ENCODE peak calls at places on chromosome 4, in nine cellular contexts. One of them, this sample, is unnamed.

GRCh38 chr4:1793496-1793840 is 375 bp downstream of the FGFR3 start:
- DNase-seq in epithelial cell of esophagus: peak; percentile 56
- DNase-seq in neural crest cell: no peak
- DNase-seq in NCI-H226: peak; percentile 5
- DNase-seq in globus pallidus: no peak
- DNase-seq in stimulated activated naive B cell treated with anti-CD40 and anti-IgM and Interleukin-4, amounts not matched to agents 10 μg/mL and 1 μg/mL and 100 μg/mL, for 72 hours: no peak
- DNase-seq in SK-N-SH: peak; percentile 83
- DNase-seq in stimulated activated CD4-positive, alpha-beta T cell treated with anti-CD3 and anti-CD28 coated beads, Interleukin-12 subunit alpha, Interleukin-12 subunit beta, amount 100 ng/mL, for 4 hours: peak; percentile 42
- DNase-seq in AG08395: peak; percentile 52
- DNase-seq in this sample: peak; percentile 32

GRCh38 chr4:14180983-14181601 is 553.6 kb upstream of the BOD1L1 start:
- DNase-seq in epithelial cell of esophagus: peak; percentile 13
- DNase-seq in stimulated activated CD4-positive, alpha-beta T cell treated with anti-CD3 and anti-CD28 coated beads, Interleukin-12 subunit alpha, Interleukin-12 subunit beta, amount 100 ng/mL, for 4 hours: no peak
- DNase-seq in AG08395: no peak
- DNase-seq in SK-N-SH: no peak
- DNase-seq in stimulated activated naive B cell treated with anti-CD40 and anti-IgM and Interleukin-4, amounts not matched to agents 10 μg/mL and 1 μg/mL and 100 μg/mL, for 72 hours: no peak
- DNase-seq in NCI-H226: no peak
- DNase-seq in globus pallidus: no peak
- DNase-seq in neural crest cell: no peak
- DNase-seq in this sample: no peak

GRCh38 chr4:20454440-20455037 is 202.8 kb downstream of the SLIT2 start:
- DNase-seq in AG08395: no peak
- DNase-seq in globus pallidus: no peak
- DNase-seq in SK-N-SH: no peak
- DNase-seq in stimulated activated CD4-positive, alpha-beta T cell treated with anti-CD3 and anti-CD28 coated beads, Interleukin-12 subunit alpha, Interleukin-12 subunit beta, amount 100 ng/mL, for 4 hours: no peak
- DNase-seq in epithelial cell of esophagus: no peak
- DNase-seq in NCI-H226: no peak
- DNase-seq in stimulated activated naive B cell treated with anti-CD40 and anti-IgM and Interleukin-4, amounts not matched to agents 10 μg/mL and 1 μg/mL and 100 μg/mL, for 72 hours: no peak
- DNase-seq in neural crest cell: no peak
- DNase-seq in this sample: no peak

GRCh38 chr4:152778656-152779512 is 646 bp downstream of the TIGD4 start:
- DNase-seq in globus pallidus: peak; percentile 49
- DNase-seq in stimulated activated naive B cell treated with anti-CD40 and anti-IgM and Interleukin-4, amounts not matched to agents 10 μg/mL and 1 μg/mL and 100 μg/mL, for 72 hours: peak; percentile 13
- DNase-seq in SK-N-SH: peak; percentile 43
- DNase-seq in AG08395: peak; percentile 14
- DNase-seq in epithelial cell of esophagus: peak; percentile 21
- DNase-seq in neural crest cell: peak; percentile 29
- DNase-seq in stimulated activated CD4-positive, alpha-beta T cell treated with anti-CD3 and anti-CD28 coated beads, Interleukin-12 subunit alpha, Interleukin-12 subunit beta, amount 100 ng/mL, for 4 hours: peak; percentile 6
- DNase-seq in NCI-H226: no peak
- DNase-seq in this sample: no peak

GRCh38 chr4:96035727-96036126 is 195.8 kb downstream of the PDHA2 start:
- DNase-seq in stimulated activated naive B cell treated with anti-CD40 and anti-IgM and Interleukin-4, amounts not matched to agents 10 μg/mL and 1 μg/mL and 100 μg/mL, for 72 hours: no peak
- DNase-seq in SK-N-SH: no peak
- DNase-seq in epithelial cell of esophagus: peak; percentile 69
- DNase-seq in neural crest cell: no peak
- DNase-seq in NCI-H226: no peak
- DNase-seq in AG08395: no peak
- DNase-seq in globus pallidus: peak; percentile 79
- DNase-seq in stimulated activated CD4-positive, alpha-beta T cell treated with anti-CD3 and anti-CD28 coated beads, Interleukin-12 subunit alpha, Interleukin-12 subunit beta, amount 100 ng/mL, for 4 hours: no peak
- DNase-seq in this sample: no peak

GRCh38 chr4:108881190-108881589 is 118.3 kb upstream of the ETNPPL start:
- DNase-seq in AG08395: peak; percentile 30
- DNase-seq in neural crest cell: no peak
- DNase-seq in globus pallidus: no peak
- DNase-seq in stimulated activated CD4-positive, alpha-beta T cell treated with anti-CD3 and anti-CD28 coated beads, Interleukin-12 subunit alpha, Interleukin-12 subunit beta, amount 100 ng/mL, for 4 hours: no peak
- DNase-seq in SK-N-SH: no peak
- DNase-seq in stimulated activated naive B cell treated with anti-CD40 and anti-IgM and Interleukin-4, amounts not matched to agents 10 μg/mL and 1 μg/mL and 100 μg/mL, for 72 hours: no peak
- DNase-seq in epithelial cell of esophagus: peak; percentile 72
- DNase-seq in NCI-H226: peak; percentile 90
- DNase-seq in this sample: no peak

GRCh38 chr4:8092282-8092681 is 66.3 kb downstream of the ABLIM2 start:
- DNase-seq in AG08395: no peak
- DNase-seq in epithelial cell of esophagus: no peak
- DNase-seq in globus pallidus: no peak
- DNase-seq in neural crest cell: no peak
- DNase-seq in stimulated activated CD4-positive, alpha-beta T cell treated with anti-CD3 and anti-CD28 coated beads, Interleukin-12 subunit alpha, Interleukin-12 subunit beta, amount 100 ng/mL, for 4 hours: no peak
- DNase-seq in SK-N-SH: no peak
- DNase-seq in stimulated activated naive B cell treated with anti-CD40 and anti-IgM and Interleukin-4, amounts not matched to agents 10 μg/mL and 1 μg/mL and 100 μg/mL, for 72 hours: no peak
- DNase-seq in NCI-H226: no peak
- DNase-seq in this sample: no peak

GRCh38 chr4:58553679-58554078 is 1443.5 kb upstream of the IGFBP7 start:
- DNase-seq in stimulated activated naive B cell treated with anti-CD40 and anti-IgM and Interleukin-4, amounts not matched to agents 10 μg/mL and 1 μg/mL and 100 μg/mL, for 72 hours: no peak
- DNase-seq in stimulated activated CD4-positive, alpha-beta T cell treated with anti-CD3 and anti-CD28 coated beads, Interleukin-12 subunit alpha, Interleukin-12 subunit beta, amount 100 ng/mL, for 4 hours: no peak
- DNase-seq in neural crest cell: no peak
- DNase-seq in globus pallidus: no peak
- DNase-seq in SK-N-SH: no peak
- DNase-seq in NCI-H226: peak; percentile 16
- DNase-seq in epithelial cell of esophagus: peak; percentile 14
- DNase-seq in AG08395: no peak
- DNase-seq in this sample: no peak

GRCh38 chr4:133910165-133910564 is 291.4 kb downstream of the PABPC4L start:
- DNase-seq in AG08395: no peak
- DNase-seq in neural crest cell: no peak
- DNase-seq in SK-N-SH: no peak
- DNase-seq in epithelial cell of esophagus: peak; percentile 71
- DNase-seq in NCI-H226: no peak
- DNase-seq in stimulated activated CD4-positive, alpha-beta T cell treated with anti-CD3 and anti-CD28 coated beads, Interleukin-12 subunit alpha, Interleukin-12 subunit beta, amount 100 ng/mL, for 4 hours: no peak
- DNase-seq in stimulated activated naive B cell treated with anti-CD40 and anti-IgM and Interleukin-4, amounts not matched to agents 10 μg/mL and 1 μg/mL and 100 μg/mL, for 72 hours: no peak
- DNase-seq in globus pallidus: no peak
- DNase-seq in this sample: no peak

GRCh38 chr4:68581382-68582338 is 5.5 kb upstream of the UGT2B17 start:
- DNase-seq in stimulated activated naive B cell treated with anti-CD40 and anti-IgM and Interleukin-4, amounts not matched to agents 10 μg/mL and 1 μg/mL and 100 μg/mL, for 72 hours: no peak
- DNase-seq in stimulated activated CD4-positive, alpha-beta T cell treated with anti-CD3 and anti-CD28 coated beads, Interleukin-12 subunit alpha, Interleukin-12 subunit beta, amount 100 ng/mL, for 4 hours: no peak
- DNase-seq in neural crest cell: no peak
- DNase-seq in AG08395: no peak
- DNase-seq in SK-N-SH: no peak
- DNase-seq in NCI-H226: no peak
- DNase-seq in epithelial cell of esophagus: peak; percentile 64
- DNase-seq in globus pallidus: no peak
- DNase-seq in this sample: no peak

GRCh38 chr4:182291597-182291996 is 48.4 kb downstream of the TENM3 start:
- DNase-seq in neural crest cell: no peak
- DNase-seq in stimulated activated naive B cell treated with anti-CD40 and anti-IgM and Interleukin-4, amounts not matched to agents 10 μg/mL and 1 μg/mL and 100 μg/mL, for 72 hours: no peak
- DNase-seq in NCI-H226: no peak
- DNase-seq in SK-N-SH: no peak
- DNase-seq in epithelial cell of esophagus: no peak
- DNase-seq in stimulated activated CD4-positive, alpha-beta T cell treated with anti-CD3 and anti-CD28 coated beads, Interleukin-12 subunit alpha, Interleukin-12 subunit beta, amount 100 ng/mL, for 4 hours: no peak
- DNase-seq in AG08395: no peak
- DNase-seq in globus pallidus: no peak
- DNase-seq in this sample: no peak

GRCh38 chr4:56755901-56756300 is 65.6 kb downstream of the SPINK2 start:
- DNase-seq in stimulated activated CD4-positive, alpha-beta T cell treated with anti-CD3 and anti-CD28 coated beads, Interleukin-12 subunit alpha, Interleukin-12 subunit beta, amount 100 ng/mL, for 4 hours: no peak
- DNase-seq in globus pallidus: no peak
- DNase-seq in NCI-H226: no peak
- DNase-seq in stimulated activated naive B cell treated with anti-CD40 and anti-IgM and Interleukin-4, amounts not matched to agents 10 μg/mL and 1 μg/mL and 100 μg/mL, for 72 hours: no peak
- DNase-seq in neural crest cell: no peak
- DNase-seq in epithelial cell of esophagus: peak; percentile 88
- DNase-seq in SK-N-SH: no peak
- DNase-seq in AG08395: peak; percentile 22
- DNase-seq in this sample: no peak

GRCh38 chr4:85147481-85148076 is 181.1 kb upstream of the WDFY3 start:
- DNase-seq in SK-N-SH: peak; percentile 52
- DNase-seq in stimulated activated CD4-positive, alpha-beta T cell treated with anti-CD3 and anti-CD28 coated beads, Interleukin-12 subunit alpha, Interleukin-12 subunit beta, amount 100 ng/mL, for 4 hours: no peak
- DNase-seq in stimulated activated naive B cell treated with anti-CD40 and anti-IgM and Interleukin-4, amounts not matched to agents 10 μg/mL and 1 μg/mL and 100 μg/mL, for 72 hours: peak; percentile 18
- DNase-seq in neural crest cell: peak; percentile 10
- DNase-seq in NCI-H226: no peak
- DNase-seq in globus pallidus: peak; percentile 86
- DNase-seq in epithelial cell of esophagus: peak; percentile 79
- DNase-seq in AG08395: peak; percentile 58
- DNase-seq in this sample: no peak

GRCh38 chr4:23614284-23614892 is 275.5 kb downstream of the PPARGC1A start:
- DNase-seq in SK-N-SH: peak; percentile 33
- DNase-seq in AG08395: no peak
- DNase-seq in neural crest cell: no peak
- DNase-seq in globus pallidus: peak; percentile 3
- DNase-seq in epithelial cell of esophagus: peak; percentile 49
- DNase-seq in stimulated activated CD4-positive, alpha-beta T cell treated with anti-CD3 and anti-CD28 coated beads, Interleukin-12 subunit alpha, Interleukin-12 subunit beta, amount 100 ng/mL, for 4 hours: no peak
- DNase-seq in stimulated activated naive B cell treated with anti-CD40 and anti-IgM and Interleukin-4, amounts not matched to agents 10 μg/mL and 1 μg/mL and 100 μg/mL, for 72 hours: no peak
- DNase-seq in NCI-H226: peak; percentile 53
- DNase-seq in this sample: no peak

GRCh38 chr4:128571747-128572146 is 237.8 kb upstream of the JADE1 start:
- DNase-seq in NCI-H226: peak; percentile 86
- DNase-seq in epithelial cell of esophagus: peak; percentile 85
- DNase-seq in neural crest cell: no peak
- DNase-seq in globus pallidus: no peak
- DNase-seq in SK-N-SH: no peak
- DNase-seq in stimulated activated naive B cell treated with anti-CD40 and anti-IgM and Interleukin-4, amounts not matched to agents 10 μg/mL and 1 μg/mL and 100 μg/mL, for 72 hours: no peak
- DNase-seq in AG08395: peak; percentile 84
- DNase-seq in stimulated activated CD4-positive, alpha-beta T cell treated with anti-CD3 and anti-CD28 coated beads, Interleukin-12 subunit alpha, Interleukin-12 subunit beta, amount 100 ng/mL, for 4 hours: no peak
- DNase-seq in this sample: no peak

GRCh38 chr4:159464302-159464701 is 361.4 kb downstream of the RAPGEF2 start:
- DNase-seq in stimulated activated CD4-positive, alpha-beta T cell treated with anti-CD3 and anti-CD28 coated beads, Interleukin-12 subunit alpha, Interleukin-12 subunit beta, amount 100 ng/mL, for 4 hours: no peak
- DNase-seq in neural crest cell: no peak
- DNase-seq in globus pallidus: no peak
- DNase-seq in SK-N-SH: no peak
- DNase-seq in stimulated activated naive B cell treated with anti-CD40 and anti-IgM and Interleukin-4, amounts not matched to agents 10 μg/mL and 1 μg/mL and 100 μg/mL, for 72 hours: no peak
- DNase-seq in AG08395: no peak
- DNase-seq in NCI-H226: no peak
- DNase-seq in epithelial cell of esophagus: no peak
- DNase-seq in this sample: no peak

GRCh38 chr4:152784490-152785195 is 4.9 kb downstream of the ARFIP1 start:
- DNase-seq in neural crest cell: no peak
- DNase-seq in stimulated activated naive B cell treated with anti-CD40 and anti-IgM and Interleukin-4, amounts not matched to agents 10 μg/mL and 1 μg/mL and 100 μg/mL, for 72 hours: no peak
- DNase-seq in globus pallidus: no peak
- DNase-seq in stimulated activated CD4-positive, alpha-beta T cell treated with anti-CD3 and anti-CD28 coated beads, Interleukin-12 subunit alpha, Interleukin-12 subunit beta, amount 100 ng/mL, for 4 hours: no peak
- DNase-seq in SK-N-SH: peak; percentile 55
- DNase-seq in AG08395: peak; percentile 64
- DNase-seq in NCI-H226: peak; percentile 7
- DNase-seq in epithelial cell of esophagus: peak; percentile 44
- DNase-seq in this sample: no peak

GRCh38 chr4:84877051-84877833 is 89.2 kb downstream of the WDFY3 start:
- DNase-seq in SK-N-SH: no peak
- DNase-seq in neural crest cell: no peak
- DNase-seq in globus pallidus: no peak
- DNase-seq in stimulated activated CD4-positive, alpha-beta T cell treated with anti-CD3 and anti-CD28 coated beads, Interleukin-12 subunit alpha, Interleukin-12 subunit beta, amount 100 ng/mL, for 4 hours: no peak
- DNase-seq in stimulated activated naive B cell treated with anti-CD40 and anti-IgM and Interleukin-4, amounts not matched to agents 10 μg/mL and 1 μg/mL and 100 μg/mL, for 72 hours: no peak
- DNase-seq in NCI-H226: peak; percentile 46
- DNase-seq in epithelial cell of esophagus: peak; percentile 52
- DNase-seq in AG08395: peak; percentile 20
- DNase-seq in this sample: no peak

GRCh38 chr4:1290165-1290977 is 680 bp downstream of the MAEA start:
- DNase-seq in stimulated activated CD4-positive, alpha-beta T cell treated with anti-CD3 and anti-CD28 coated beads, Interleukin-12 subunit alpha, Interleukin-12 subunit beta, amount 100 ng/mL, for 4 hours: no peak
- DNase-seq in NCI-H226: no peak
- DNase-seq in SK-N-SH: no peak
- DNase-seq in epithelial cell of esophagus: peak; percentile 66
- DNase-seq in neural crest cell: no peak
- DNase-seq in AG08395: peak; percentile 12
- DNase-seq in stimulated activated naive B cell treated with anti-CD40 and anti-IgM and Interleukin-4, amounts not matched to agents 10 μg/mL and 1 μg/mL and 100 μg/mL, for 72 hours: no peak
- DNase-seq in globus pallidus: no peak
- DNase-seq in this sample: no peak

GRCh38 chr4:126071346-126072333 is 756.9 kb downstream of the FAT4 start:
- DNase-seq in stimulated activated naive B cell treated with anti-CD40 and anti-IgM and Interleukin-4, amounts not matched to agents 10 μg/mL and 1 μg/mL and 100 μg/mL, for 72 hours: no peak
- DNase-seq in AG08395: peak; percentile 54
- DNase-seq in globus pallidus: peak; percentile 80
- DNase-seq in SK-N-SH: peak; percentile 22
- DNase-seq in neural crest cell: no peak
- DNase-seq in stimulated activated CD4-positive, alpha-beta T cell treated with anti-CD3 and anti-CD28 coated beads, Interleukin-12 subunit alpha, Interleukin-12 subunit beta, amount 100 ng/mL, for 4 hours: no peak
- DNase-seq in epithelial cell of esophagus: peak; percentile 27
- DNase-seq in NCI-H226: peak; percentile 9
- DNase-seq in this sample: no peak

GRCh38 chr4:4595252-4595651 is 53.4 kb upstream of the STX18 start:
- DNase-seq in stimulated activated CD4-positive, alpha-beta T cell treated with anti-CD3 and anti-CD28 coated beads, Interleukin-12 subunit alpha, Interleukin-12 subunit beta, amount 100 ng/mL, for 4 hours: no peak
- DNase-seq in stimulated activated naive B cell treated with anti-CD40 and anti-IgM and Interleukin-4, amounts not matched to agents 10 μg/mL and 1 μg/mL and 100 μg/mL, for 72 hours: no peak
- DNase-seq in AG08395: no peak
- DNase-seq in globus pallidus: no peak
- DNase-seq in neural crest cell: no peak
- DNase-seq in SK-N-SH: no peak
- DNase-seq in epithelial cell of esophagus: no peak
- DNase-seq in NCI-H226: no peak
- DNase-seq in this sample: no peak

GRCh38 chr4:125085-125820 is 952 bp downstream of the ZNF718 start:
- DNase-seq in NCI-H226: peak; percentile 53
- DNase-seq in epithelial cell of esophagus: peak; percentile 73
- DNase-seq in globus pallidus: no peak
- DNase-seq in SK-N-SH: no peak
- DNase-seq in stimulated activated naive B cell treated with anti-CD40 and anti-IgM and Interleukin-4, amounts not matched to agents 10 μg/mL and 1 μg/mL and 100 μg/mL, for 72 hours: peak; percentile 33
- DNase-seq in AG08395: peak; percentile 16
- DNase-seq in stimulated activated CD4-positive, alpha-beta T cell treated with anti-CD3 and anti-CD28 coated beads, Interleukin-12 subunit alpha, Interleukin-12 subunit beta, amount 100 ng/mL, for 4 hours: no peak
- DNase-seq in neural crest cell: no peak
- DNase-seq in this sample: no peak

GRCh38 chr4:39037491-39037825 is 5.2 kb upstream of the TMEM156 start:
- DNase-seq in AG08395: no peak
- DNase-seq in globus pallidus: no peak
- DNase-seq in stimulated activated CD4-positive, alpha-beta T cell treated with anti-CD3 and anti-CD28 coated beads, Interleukin-12 subunit alpha, Interleukin-12 subunit beta, amount 100 ng/mL, for 4 hours: no peak
- DNase-seq in neural crest cell: no peak
- DNase-seq in SK-N-SH: no peak
- DNase-seq in epithelial cell of esophagus: peak; percentile 84
- DNase-seq in NCI-H226: no peak
- DNase-seq in stimulated activated naive B cell treated with anti-CD40 and anti-IgM and Interleukin-4, amounts not matched to agents 10 μg/mL and 1 μg/mL and 100 μg/mL, for 72 hours: no peak
- DNase-seq in this sample: no peak

This sample was measured in T follicular helper cell.